ENCODE peak calls at places on chromosomes 16 and 17, in seven cellular contexts. One of them, this sample, is unnamed.

GRCh38 chr16:47697826-47698225 is 236.7 kb downstream of the PHKB start:
- DNase-seq in progenitor cell of endocrine pancreas: no peak
- DNase-seq in tibial artery: no peak
- DNase-seq in Calu3: no peak
- DNase-seq in endothelial cell: no peak
- DNase-seq in HepG2: no peak
- DNase-seq in B cell: no peak
- DNase-seq in this sample: no peak

GRCh38 chr16:90026135-90026534 is 6.9 kb upstream of the DBNDD1 start:
- DNase-seq in tibial artery: no peak
- DNase-seq in endothelial cell: no peak
- DNase-seq in HepG2: no peak
- DNase-seq in B cell: no peak
- DNase-seq in Calu3: no peak
- DNase-seq in progenitor cell of endocrine pancreas: no peak
- DNase-seq in this sample: no peak

GRCh38 chr17:30530346-30531025 is 53.3 kb downstream of the GOSR1 start:
- DNase-seq in B cell: no peak
- DNase-seq in tibial artery: no peak
- DNase-seq in endothelial cell: no peak
- DNase-seq in HepG2: no peak
- DNase-seq in progenitor cell of endocrine pancreas: no peak
- DNase-seq in Calu3: no peak
- DNase-seq in this sample: no peak

GRCh38 chr16:85675528-85675927 is 13.2 kb downstream of the GINS2 start:
- DNase-seq in endothelial cell: no peak
- DNase-seq in Calu3: no peak
- DNase-seq in progenitor cell of endocrine pancreas: no peak
- DNase-seq in tibial artery: no peak
- DNase-seq in HepG2: peak
- DNase-seq in B cell: no peak
- DNase-seq in this sample: no peak

GRCh38 chr17:33924105-33924504 is 331.0 kb upstream of the CCL2 start:
- DNase-seq in tibial artery: no peak
- DNase-seq in endothelial cell: no peak
- DNase-seq in HepG2: no peak
- DNase-seq in progenitor cell of endocrine pancreas: no peak
- DNase-seq in Calu3: no peak
- DNase-seq in B cell: no peak
- DNase-seq in this sample: no peak

GRCh38 chr17:6523330-6523729 is 33.0 kb downstream of the PITPNM3 start:
- DNase-seq in B cell: no peak
- DNase-seq in endothelial cell: no peak
- DNase-seq in HepG2: peak
- DNase-seq in progenitor cell of endocrine pancreas: no peak
- DNase-seq in Calu3: peak
- DNase-seq in tibial artery: no peak
- DNase-seq in this sample: peak

GRCh38 chr16:77211880-77212735 is 12.9 kb downstream of the SYCE1L start:
- DNase-seq in progenitor cell of endocrine pancreas: peak
- DNase-seq in B cell: peak
- DNase-seq in tibial artery: no peak
- DNase-seq in HepG2: no peak
- DNase-seq in Calu3: peak
- DNase-seq in endothelial cell: peak
- DNase-seq in this sample: peak

GRCh38 chr17:56478836-56479447 is 114.6 kb upstream of the NOG start:
- DNase-seq in B cell: peak
- DNase-seq in tibial artery: no peak
- DNase-seq in HepG2: peak
- DNase-seq in Calu3: no peak
- DNase-seq in endothelial cell: peak
- DNase-seq in progenitor cell of endocrine pancreas: no peak
- DNase-seq in this sample: no peak

GRCh38 chr16:88983157-88983556 is 6.2 kb upstream of the CBFA2T3 start:
- DNase-seq in endothelial cell: no peak
- DNase-seq in progenitor cell of endocrine pancreas: no peak
- DNase-seq in B cell: no peak
- DNase-seq in HepG2: no peak
- DNase-seq in Calu3: no peak
- DNase-seq in tibial artery: no peak
- DNase-seq in this sample: no peak

GRCh38 chr16:3173892-3174617 is 13.9 kb upstream of the OR1F1 start:
- DNase-seq in HepG2: peak
- DNase-seq in B cell: no peak
- DNase-seq in progenitor cell of endocrine pancreas: no peak
- DNase-seq in endothelial cell: peak
- DNase-seq in Calu3: peak
- DNase-seq in tibial artery: no peak
- DNase-seq in this sample: peak

GRCh38 chr17:56021681-56022205 is 131.5 kb upstream of the ANKFN1 start:
- DNase-seq in endothelial cell: no peak
- DNase-seq in progenitor cell of endocrine pancreas: no peak
- DNase-seq in tibial artery: no peak
- DNase-seq in B cell: no peak
- DNase-seq in Calu3: no peak
- DNase-seq in HepG2: no peak
- DNase-seq in this sample: no peak

GRCh38 chr16:72501739-72502653 is 330.0 kb upstream of the PMFBP1 start:
- DNase-seq in progenitor cell of endocrine pancreas: peak
- DNase-seq in tibial artery: peak
- DNase-seq in B cell: peak
- DNase-seq in Calu3: peak
- DNase-seq in endothelial cell: peak
- DNase-seq in HepG2: peak
- DNase-seq in this sample: no peak

GRCh38 chr16:57667526-57668258 is 414 bp upstream of the ADGRG3 start:
- DNase-seq in B cell: no peak
- DNase-seq in endothelial cell: no peak
- DNase-seq in HepG2: peak
- DNase-seq in tibial artery: no peak
- DNase-seq in Calu3: peak
- DNase-seq in progenitor cell of endocrine pancreas: no peak
- DNase-seq in this sample: peak
- TF ChIP-seq CTCF in B cell: no peak
- TF ChIP-seq CTCF in endothelial cell: no peak
- TF ChIP-seq CTCF in HepG2: peak
- TF ChIP-seq CTCF in tibial artery: no peak
- TF ChIP-seq CTCF in Calu3: peak
- TF ChIP-seq CTCF in progenitor cell of endocrine pancreas: no peak
- TF ChIP-seq CTCF in this sample: peak

GRCh38 chr16:9015489-9015888 is 51.8 kb upstream of the USP7 start:
- DNase-seq in Calu3: no peak
- DNase-seq in progenitor cell of endocrine pancreas: no peak
- DNase-seq in HepG2: peak
- DNase-seq in B cell: no peak
- DNase-seq in endothelial cell: no peak
- DNase-seq in tibial artery: no peak
- DNase-seq in this sample: no peak

GRCh38 chr16:9014389-9014788 is 50.7 kb upstream of the USP7 start:
- DNase-seq in HepG2: no peak
- DNase-seq in B cell: no peak
- DNase-seq in progenitor cell of endocrine pancreas: no peak
- DNase-seq in tibial artery: no peak
- DNase-seq in endothelial cell: no peak
- DNase-seq in Calu3: no peak
- DNase-seq in this sample: no peak

GRCh38 chr16:9012848-9013507 is 49.3 kb upstream of the USP7 start:
- DNase-seq in HepG2: no peak
- DNase-seq in Calu3: no peak
- DNase-seq in progenitor cell of endocrine pancreas: peak
- DNase-seq in endothelial cell: peak
- DNase-seq in B cell: peak
- DNase-seq in tibial artery: no peak
- DNase-seq in this sample: peak

GRCh38 chr16:9013508-9013864 is 49.8 kb upstream of the USP7 start:
- DNase-seq in B cell: no peak
- DNase-seq in progenitor cell of endocrine pancreas: no peak
- DNase-seq in HepG2: no peak
- DNase-seq in Calu3: no peak
- DNase-seq in endothelial cell: no peak
- DNase-seq in tibial artery: no peak
- DNase-seq in this sample: no peak

DNA sequence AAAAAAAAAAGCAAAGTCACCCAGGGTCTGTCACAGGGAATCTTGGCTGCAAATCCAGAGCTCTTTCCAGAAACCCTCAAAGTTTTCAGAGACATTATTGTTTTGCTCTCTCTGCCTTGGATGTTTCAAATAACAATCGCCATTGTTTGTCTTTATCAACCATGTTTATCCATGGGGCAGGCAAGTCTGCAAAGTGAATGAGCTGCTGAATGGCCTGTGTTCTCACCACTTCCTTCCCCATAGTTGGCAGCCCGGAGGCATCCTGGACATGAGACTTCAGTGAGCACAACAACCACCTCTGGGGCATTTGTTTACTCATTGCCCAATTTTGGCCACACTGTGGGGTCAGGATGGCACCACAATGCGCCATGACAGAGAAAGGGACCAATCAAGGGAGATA is 53.1 kb upstream of the USP7 start:
- DNase-seq in endothelial cell: no peak
- DNase-seq in Calu3: no peak
- DNase-seq in tibial artery: no peak
- DNase-seq in HepG2: no peak
- DNase-seq in progenitor cell of endocrine pancreas: no peak
- DNase-seq in B cell: no peak
- DNase-seq in this sample: no peak
- TF ChIP-seq CTCF in endothelial cell: no peak
- TF ChIP-seq CTCF in Calu3: no peak
- TF ChIP-seq CTCF in tibial artery: no peak
- TF ChIP-seq CTCF in HepG2: no peak
- TF ChIP-seq CTCF in progenitor cell of endocrine pancreas: no peak
- TF ChIP-seq CTCF in B cell: no peak
- TF ChIP-seq CTCF in this sample: no peak

GRCh38 chr17:81304196-81305015 is 9.3 kb upstream of the SLC38A10 start:
- DNase-seq in tibial artery: no peak
- DNase-seq in HepG2: no peak
- DNase-seq in endothelial cell: no peak
- DNase-seq in progenitor cell of endocrine pancreas: no peak
- DNase-seq in B cell: no peak
- DNase-seq in Calu3: no peak
- DNase-seq in this sample: no peak

GRCh38 chr17:81303385-81303784 is 8.3 kb upstream of the SLC38A10 start:
- DNase-seq in B cell: no peak
- DNase-seq in progenitor cell of endocrine pancreas: no peak
- DNase-seq in HepG2: no peak
- DNase-seq in Calu3: no peak
- DNase-seq in tibial artery: no peak
- DNase-seq in endothelial cell: no peak
- DNase-seq in this sample: no peak

GRCh38 chr17:81302324-81302723 is 7.2 kb upstream of the SLC38A10 start:
- DNase-seq in Calu3: no peak
- DNase-seq in progenitor cell of endocrine pancreas: no peak
- DNase-seq in B cell: no peak
- DNase-seq in tibial artery: no peak
- DNase-seq in endothelial cell: no peak
- DNase-seq in HepG2: no peak
- DNase-seq in this sample: no peak

GRCh38 chr17:81301195-81302144 is 6.4 kb upstream of the SLC38A10 start:
- DNase-seq in Calu3: no peak
- DNase-seq in tibial artery: no peak
- DNase-seq in endothelial cell: no peak
- DNase-seq in progenitor cell of endocrine pancreas: no peak
- DNase-seq in B cell: no peak
- DNase-seq in HepG2: no peak
- DNase-seq in this sample: no peak

GRCh38 chr17:81302861-81303326 is 7.8 kb upstream of the SLC38A10 start:
- DNase-seq in HepG2: peak
- DNase-seq in tibial artery: no peak
- DNase-seq in progenitor cell of endocrine pancreas: no peak
- DNase-seq in Calu3: peak
- DNase-seq in B cell: no peak
- DNase-seq in endothelial cell: no peak
- DNase-seq in this sample: no peak
- TF ChIP-seq CTCF in HepG2: peak
- TF ChIP-seq CTCF in tibial artery: no peak
- TF ChIP-seq CTCF in progenitor cell of endocrine pancreas: peak
- TF ChIP-seq CTCF in Calu3: no peak
- TF ChIP-seq CTCF in B cell: no peak
- TF ChIP-seq CTCF in endothelial cell: no peak
- TF ChIP-seq CTCF in this sample: no peak

DNA sequence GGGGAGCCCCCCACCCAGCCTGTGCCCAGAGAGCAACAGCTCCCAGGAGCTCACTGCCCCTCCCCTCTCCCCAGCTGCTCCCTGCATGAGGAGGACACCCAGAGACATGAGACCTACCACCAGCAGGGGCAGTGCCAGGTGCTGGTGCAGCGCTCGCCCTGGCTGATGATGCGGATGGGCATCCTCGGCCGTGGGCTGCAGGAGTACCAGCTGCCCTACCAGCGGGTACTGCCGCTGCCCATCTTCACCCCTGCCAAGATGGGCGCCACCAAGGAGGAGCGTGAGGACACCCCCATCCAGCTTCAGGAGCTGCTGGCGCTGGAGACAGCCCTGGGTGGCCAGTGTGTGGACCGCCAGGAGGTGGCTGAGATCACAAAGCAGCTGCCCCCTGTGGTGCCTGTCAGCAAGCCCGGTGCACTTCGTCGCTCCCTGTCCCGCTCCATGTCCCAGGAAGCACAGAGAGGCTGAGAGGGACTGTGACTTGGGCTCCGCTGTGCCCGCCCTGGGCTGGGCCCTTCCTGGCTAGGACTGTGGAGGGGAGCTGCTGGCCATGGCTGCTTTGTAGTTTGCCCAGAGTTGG is 583 bp downstream of the TCAP start:
- DNase-seq in endothelial cell: no peak
- DNase-seq in Calu3: peak
- DNase-seq in progenitor cell of endocrine pancreas: no peak
- DNase-seq in tibial artery: no peak
- DNase-seq in B cell: no peak
- DNase-seq in HepG2: no peak
- DNase-seq in this sample: no peak
- TF ChIP-seq CTCF in endothelial cell: no peak
- TF ChIP-seq CTCF in Calu3: no peak
- TF ChIP-seq CTCF in progenitor cell of endocrine pancreas: no peak
- TF ChIP-seq CTCF in tibial artery: no peak
- TF ChIP-seq CTCF in B cell: no peak
- TF ChIP-seq CTCF in HepG2: peak
- TF ChIP-seq CTCF in this sample: no peak

GRCh38 chr17:42404326-42405055 is 16.2 kb upstream of the STAT3 start:
- DNase-seq in tibial artery: no peak
- DNase-seq in Calu3: no peak
- DNase-seq in B cell: no peak
- DNase-seq in endothelial cell: no peak
- DNase-seq in HepG2: no peak
- DNase-seq in progenitor cell of endocrine pancreas: no peak
- DNase-seq in this sample: no peak

GRCh38 chr17:42402121-42402516 is 13.9 kb upstream of the STAT3 start:
- DNase-seq in Calu3: no peak
- DNase-seq in B cell: no peak
- DNase-seq in endothelial cell: no peak
- DNase-seq in progenitor cell of endocrine pancreas: no peak
- DNase-seq in tibial artery: no peak
- DNase-seq in HepG2: no peak
- DNase-seq in this sample: no peak

GRCh38 chr17:42405963-42406495 is 17.0 kb downstream of the CAVIN1 start:
- DNase-seq in Calu3: peak
- DNase-seq in tibial artery: peak
- DNase-seq in HepG2: peak
- DNase-seq in B cell: peak
- DNase-seq in progenitor cell of endocrine pancreas: peak
- DNase-seq in endothelial cell: peak
- DNase-seq in this sample: peak

GRCh38 chr17:42405076-42405475 is 16.8 kb upstream of the STAT3 start:
- DNase-seq in Calu3: no peak
- DNase-seq in tibial artery: no peak
- DNase-seq in endothelial cell: no peak
- DNase-seq in progenitor cell of endocrine pancreas: no peak
- DNase-seq in B cell: no peak
- DNase-seq in HepG2: no peak
- DNase-seq in this sample: no peak

GRCh38 chr17:42403150-42403549 is 14.9 kb upstream of the STAT3 start:
- DNase-seq in HepG2: no peak
- DNase-seq in B cell: no peak
- DNase-seq in Calu3: peak
- DNase-seq in tibial artery: no peak
- DNase-seq in progenitor cell of endocrine pancreas: no peak
- DNase-seq in endothelial cell: no peak
- DNase-seq in this sample: peak
- TF ChIP-seq CTCF in HepG2: peak
- TF ChIP-seq CTCF in B cell: no peak
- TF ChIP-seq CTCF in Calu3: peak
- TF ChIP-seq CTCF in tibial artery: peak
- TF ChIP-seq CTCF in progenitor cell of endocrine pancreas: peak
- TF ChIP-seq CTCF in endothelial cell: no peak
- TF ChIP-seq CTCF in this sample: peak

This sample was measured in H1.